ENCODE peak calls at places on chromosomes 16 and 17, in five cellular contexts. K is heart left ventricle, L is colonic mucosa, H is pancreas, A is sigmoid colon. M is an unnamed sample.

GRCh38 chr16:74771656-74772315 is 2.8 kb downstream of the FA2H start:
- DNase-seq in L (no peak), A (no peak), K (no peak), H (no peak), M (no peak)

GRCh38 chr16:35305476-35305875 is 1846.1 kb downstream of the TP53TG3F start:
- DNase-seq in K (no peak), L (no peak), A (no peak), H (no peak), M (no peak)

GRCh38 chr17:10172241-10172741 is 26.1 kb downstream of the GAS7 start:
- DNase-seq in A (no peak), H (no peak), K (no peak), L (no peak), M (no peak)

GRCh38 chr16:25493136-25493811 is 198.5 kb upstream of the HS3ST4 start:
- DNase-seq in K (no peak), L (no peak), A (no peak), H (no peak), M (no peak)

GRCh38 chr17:2595200-2595599 is 1.7 kb downstream of the PAFAH1B1 start:
- DNase-seq in K (no peak), L (no peak), H (no peak), A (no peak), M (no peak)

GRCh38 chr16:11674818-11675560 is 6.7 kb downstream of the SNN start:
- DNase-seq in K (no peak), H (no peak), A (no peak), L (no peak), M (no peak)

GRCh38 chr17:19770985-19771710 is 23.1 kb upstream of the ALDH3A1 start:
- DNase-seq in A (no peak), L (no peak), H (no peak), K (no peak), M (no peak)

GRCh38 chr17:303161-303560 is 49.4 kb downstream of the RPH3AL start:
- DNase-seq in H (no peak), K (no peak), L (no peak), A (no peak), M (peak; percentile 15)

GRCh38 chr17:41500131-41500911 is 5.1 kb downstream of the KRT13 start:
- DNase-seq in L (no peak), H (no peak), K (no peak), A (no peak), M (no peak)

GRCh38 chr17:81869221-81870154 is 1.6 kb downstream of the ARHGDIA start:
- DNase-seq in H (peak; percentile 79), K (no peak), A (peak; percentile 73), L (peak; percentile 45), M (peak; percentile 75)

GRCh38 chr17:15343749-15344148 is 2.4 kb upstream of the TEKT3 start:
- DNase-seq in L (no peak), H (no peak), A (no peak), K (no peak), M (no peak)

GRCh38 chr17:77312786-77313599 is 172.2 kb downstream of the SEC14L1 start:
- DNase-seq in L (peak; percentile 89), K (peak; percentile 59), A (peak; percentile 80), H (peak; percentile 41), M (peak; percentile 89)

GRCh38 chr17:40511667-40512221 is 10.3 kb upstream of the TNS4 start:
- DNase-seq in H (no peak), K (no peak), A (peak; percentile 42), L (no peak), M (no peak)

GRCh38 chr17:15408803-15409202 is 58.6 kb downstream of the CDRT4 start:
- DNase-seq in K (no peak), A (no peak), L (no peak), H (no peak), M (no peak)

DNA sequence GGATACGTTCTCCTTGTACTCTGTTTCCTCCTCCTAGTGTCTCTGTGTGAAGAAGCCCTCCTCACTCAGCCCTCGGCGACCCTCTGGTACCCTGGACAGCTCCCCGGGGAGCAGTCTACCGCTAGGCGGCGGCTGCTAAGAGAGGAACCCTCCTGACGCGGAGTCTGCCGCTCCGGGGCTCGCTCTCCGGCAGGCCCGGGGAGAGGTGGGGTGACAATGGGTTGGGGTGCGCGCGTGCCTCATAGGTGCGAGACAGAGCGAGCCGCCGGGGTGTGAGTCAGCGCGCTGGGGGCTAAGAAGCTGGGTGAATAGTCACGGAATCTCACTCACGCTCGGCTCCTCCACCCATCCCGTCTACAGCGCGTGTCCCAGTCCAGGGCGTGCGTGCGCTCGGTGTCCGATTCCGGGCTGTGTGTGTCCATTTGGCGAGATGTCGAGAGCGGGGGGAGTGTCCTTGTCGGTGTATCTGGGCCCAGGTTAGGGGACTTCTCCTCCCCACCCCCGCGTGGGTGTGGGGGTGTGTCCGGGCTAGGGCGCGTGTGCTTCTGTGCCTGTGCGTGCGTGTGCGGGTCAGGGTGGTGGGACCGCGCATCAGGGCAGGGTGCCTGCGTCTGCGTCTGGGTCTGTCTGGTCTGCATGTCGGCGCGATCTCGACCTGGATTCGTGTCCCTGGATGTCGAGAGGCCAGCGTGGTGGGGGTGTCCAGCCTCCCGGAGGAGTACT is 578 bp upstream of the HS3ST2 start:
- DNase-seq in K (peak; percentile 50), H (peak; percentile 73), L (peak; percentile 39), A (peak; percentile 67), M (no peak)
- H3K27ac ChIP-seq in K (no peak overlapping the region), H (no peak overlapping the region), L (no peak overlapping the region), A (no peak overlapping the region), M (no peak overlapping the region)

GRCh38 chr17:9024497-9024896 is 3.2 kb downstream of the NTN1 start:
- DNase-seq in L (no peak), H (no peak), A (no peak), K (no peak), M (peak; percentile 28)
- H3K4me1 ChIP-seq in L (peaks cover 7% of the 10 kb centered on the region), H (peaks cover 5% of the 10 kb centered on the region), A (peaks cover 35% of the 10 kb centered on the region), K (peaks cover 17% of the 10 kb centered on the region), M (no peaks in the 10 kb centered on the region)

DNA sequence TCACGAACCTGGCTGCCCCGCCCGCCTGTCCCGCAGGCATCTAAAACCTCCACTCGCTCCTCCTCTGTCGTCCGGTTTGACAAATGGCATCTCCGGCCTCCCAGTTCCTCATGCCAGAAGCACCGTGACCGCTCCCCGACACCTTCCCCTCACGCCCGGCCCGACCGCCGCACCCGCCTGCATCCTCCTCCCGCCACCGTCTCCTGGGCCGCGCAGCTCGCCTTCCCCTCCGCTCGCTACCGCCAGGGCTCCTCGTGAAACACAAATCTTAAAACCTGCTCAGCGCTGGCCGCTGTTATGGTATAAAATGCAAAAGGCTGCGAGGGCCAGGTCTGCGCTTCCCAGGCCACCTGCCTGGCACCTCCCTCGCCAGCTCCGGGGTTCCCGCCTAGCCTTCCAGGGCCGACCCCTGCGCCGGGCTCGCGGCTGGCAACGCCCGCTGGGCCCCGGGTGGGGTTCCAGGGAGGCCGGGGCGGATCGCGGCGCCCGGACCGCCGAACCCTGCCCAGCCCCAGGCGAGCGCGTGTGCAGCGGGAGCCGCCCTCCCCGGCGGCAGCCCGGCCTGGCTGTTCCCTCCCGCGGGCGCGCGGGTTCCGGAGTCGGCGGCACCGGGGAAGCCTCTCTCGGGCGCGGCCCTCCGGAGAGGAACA is 488 bp downstream of the SPSB3 start:
- DNase-seq in H (no peak), A (no peak), L (peak; percentile 45), K (peak; percentile 17), M (peak; percentile 62)
- TF ChIP-seq CTCF in H (no peak), A (peak; percentile 34), L (no peak), K (no peak), M (no peak)

GRCh38 chr16:55203570-55203969 is 120.4 kb upstream of the IRX6 start:
- DNase-seq in A (no peak), K (no peak), H (no peak), L (no peak), M (no peak)

GRCh38 chr16:55204094-55204493 is 119.9 kb upstream of the IRX6 start:
- DNase-seq in L (no peak), H (no peak), A (no peak), K (no peak), M (no peak)

GRCh38 chr16:55207679-55208294 is 116.2 kb upstream of the IRX6 start:
- DNase-seq in K (no peak), H (no peak), A (no peak), L (no peak), M (no peak)

GRCh38 chr16:55209626-55210025 is 114.4 kb upstream of the IRX6 start:
- DNase-seq in L (no peak), A (no peak), K (no peak), H (no peak), M (no peak)

GRCh38 chr16:55204923-55205322 is 119.1 kb upstream of the IRX6 start:
- DNase-seq in H (no peak), A (no peak), L (no peak), K (no peak), M (no peak)
- H3K27ac ChIP-seq in H (no peak overlapping the region), A (no peak overlapping the region), L (no peak overlapping the region), K (no peak overlapping the region), M (no peak overlapping the region)

GRCh38 chr17:36859003-36859300 is 78.3 kb upstream of the LHX1 start:
- DNase-seq in A (no peak), H (no peak), L (no peak), K (no peak), M (no peak)
- H3K4me1 ChIP-seq in A (no peaks in the 10 kb centered on the region), H (no peaks in the 10 kb centered on the region), L (no peaks in the 10 kb centered on the region), K (no peaks in the 10 kb centered on the region), M (no peaks in the 10 kb centered on the region)

DNA sequence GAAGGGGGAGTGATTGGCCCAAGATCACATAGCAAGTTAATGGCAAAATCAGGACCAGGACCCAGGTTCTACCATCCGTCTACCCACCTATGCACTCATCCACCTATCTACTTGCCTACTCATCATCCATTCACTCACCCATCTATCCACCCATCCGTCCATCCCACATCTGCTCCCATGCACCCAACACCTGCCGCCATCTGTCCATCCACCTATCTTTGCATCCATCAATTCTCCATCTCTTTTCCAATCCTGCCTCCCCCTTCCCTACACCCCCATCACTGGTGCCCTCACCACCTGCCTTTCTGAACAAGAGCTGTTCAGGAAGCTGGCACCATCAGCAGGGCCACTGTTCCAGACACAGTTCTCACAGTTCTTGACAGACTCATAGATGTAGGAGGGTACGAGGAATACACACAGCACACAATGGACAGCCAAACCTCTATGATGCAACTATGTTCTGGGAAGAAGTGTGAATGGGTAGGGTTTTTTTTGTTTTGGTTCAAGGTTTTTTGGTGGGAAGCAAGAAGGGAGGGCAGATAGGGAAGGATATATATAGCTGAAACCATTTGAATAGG is 4.5 kb downstream of the SAMD14 start:
- DNase-seq in A (no peak), L (no peak), H (no peak), K (no peak), M (no peak)
- TF ChIP-seq CTCF in A (no peak), L (no peak), H (no peak), K (no peak), M (no peak)

GRCh38 chr17:3893720-3894116 is 865 bp upstream of the CAMKK1 start:
- DNase-seq in K (no peak), A (no peak), L (no peak), H (no peak), M (no peak)
- H3K27ac ChIP-seq in K (peak overlapping the region; percentile 92), A (peak overlapping the region; percentile 84), L (peak overlapping the region; percentile 91), H (peak overlapping the region; percentile 28), M (peak overlapping the region; percentile 48)